ENCODE peak calls at places on chromosomes 3 and 15, in ten cellular contexts. One of them, this sample, is unnamed.

GRCh38 chr3:115975353-115975752 is 352.0 kb downstream of the GAP43 start:
- DNase-seq in GM06990: peak
- DNase-seq in esophagus muscularis mucosa: no peak
- DNase-seq in astrocyte: peak
- DNase-seq in GM23338: no peak
- DNase-seq in cardiac fibroblast: peak
- DNase-seq in lower lobe of right lung: no peak
- DNase-seq in fibroblast of lung: peak
- DNase-seq in cardiac muscle cell: peak
- DNase-seq in DND-41: no peak
- DNase-seq in this sample: peak

GRCh38 chr3:126157083-126157768 is 23.2 kb downstream of the ALDH1L1 start:
- DNase-seq in GM06990: no peak
- DNase-seq in lower lobe of right lung: no peak
- DNase-seq in astrocyte: no peak
- DNase-seq in cardiac fibroblast: no peak
- DNase-seq in fibroblast of lung: no peak
- DNase-seq in cardiac muscle cell: no peak
- DNase-seq in DND-41: no peak
- DNase-seq in GM23338: no peak
- DNase-seq in esophagus muscularis mucosa: peak
- DNase-seq in this sample: no peak

GRCh38 chr15:90067181-90067952 is 34.9 kb downstream of the IDH2 start:
- DNase-seq in fibroblast of lung: no peak
- DNase-seq in esophagus muscularis mucosa: no peak
- DNase-seq in astrocyte: no peak
- DNase-seq in DND-41: no peak
- DNase-seq in cardiac fibroblast: no peak
- DNase-seq in lower lobe of right lung: no peak
- DNase-seq in GM06990: no peak
- DNase-seq in GM23338: no peak
- DNase-seq in cardiac muscle cell: no peak
- DNase-seq in this sample: no peak

GRCh38 chr15:44033894-44034293 is 161.2 kb downstream of the FRMD5 start:
- DNase-seq in cardiac muscle cell: peak
- DNase-seq in astrocyte: peak
- DNase-seq in DND-41: no peak
- DNase-seq in lower lobe of right lung: no peak
- DNase-seq in esophagus muscularis mucosa: no peak
- DNase-seq in fibroblast of lung: peak
- DNase-seq in GM23338: no peak
- DNase-seq in cardiac fibroblast: peak
- DNase-seq in GM06990: no peak
- DNase-seq in this sample: no peak

GRCh38 chr3:118641608-118642007 is 393.0 kb downstream of the IGSF11 start:
- DNase-seq in lower lobe of right lung: no peak
- DNase-seq in fibroblast of lung: no peak
- DNase-seq in cardiac muscle cell: no peak
- DNase-seq in cardiac fibroblast: no peak
- DNase-seq in GM06990: no peak
- DNase-seq in GM23338: peak
- DNase-seq in astrocyte: no peak
- DNase-seq in DND-41: peak
- DNase-seq in esophagus muscularis mucosa: no peak
- DNase-seq in this sample: no peak

GRCh38 chr15:88652456-88653199 is 13.8 kb downstream of the ISG20 start:
- DNase-seq in esophagus muscularis mucosa: peak
- DNase-seq in cardiac fibroblast: no peak
- DNase-seq in astrocyte: no peak
- DNase-seq in lower lobe of right lung: no peak
- DNase-seq in GM23338: no peak
- DNase-seq in cardiac muscle cell: no peak
- DNase-seq in GM06990: no peak
- DNase-seq in DND-41: no peak
- DNase-seq in fibroblast of lung: no peak
- DNase-seq in this sample: no peak

GRCh38 chr15:38084289-38084688 is 149.8 kb downstream of the TMCO5A start:
- DNase-seq in fibroblast of lung: peak
- DNase-seq in cardiac muscle cell: peak
- DNase-seq in astrocyte: peak
- DNase-seq in GM23338: no peak
- DNase-seq in DND-41: no peak
- DNase-seq in cardiac fibroblast: peak
- DNase-seq in lower lobe of right lung: no peak
- DNase-seq in GM06990: peak
- DNase-seq in esophagus muscularis mucosa: no peak
- DNase-seq in this sample: no peak

GRCh38 chr3:183497313-183497712 is 58.2 kb downstream of the KLHL6 start:
- DNase-seq in cardiac muscle cell: no peak
- DNase-seq in esophagus muscularis mucosa: no peak
- DNase-seq in GM23338: peak
- DNase-seq in fibroblast of lung: no peak
- DNase-seq in GM06990: no peak
- DNase-seq in cardiac fibroblast: no peak
- DNase-seq in lower lobe of right lung: no peak
- DNase-seq in astrocyte: no peak
- DNase-seq in DND-41: no peak
- DNase-seq in this sample: no peak

GRCh38 chr15:42152196-42152920 is 4.1 kb downstream of the PLA2G4F start:
- DNase-seq in astrocyte: no peak
- DNase-seq in lower lobe of right lung: peak
- DNase-seq in cardiac muscle cell: no peak
- DNase-seq in GM06990: no peak
- DNase-seq in GM23338: no peak
- DNase-seq in cardiac fibroblast: no peak
- DNase-seq in DND-41: no peak
- DNase-seq in fibroblast of lung: no peak
- DNase-seq in esophagus muscularis mucosa: no peak
- DNase-seq in this sample: no peak

GRCh38 chr3:24595801-24596200 is 101.2 kb upstream of the THRB start:
- DNase-seq in GM06990: no peak
- DNase-seq in DND-41: no peak
- DNase-seq in fibroblast of lung: peak
- DNase-seq in esophagus muscularis mucosa: no peak
- DNase-seq in lower lobe of right lung: no peak
- DNase-seq in astrocyte: peak
- DNase-seq in cardiac fibroblast: peak
- DNase-seq in GM23338: no peak
- DNase-seq in cardiac muscle cell: no peak
- DNase-seq in this sample: no peak

GRCh38 chr15:56765252-56765651 is 31.9 kb upstream of the ZNF280D start:
- DNase-seq in cardiac fibroblast: peak
- DNase-seq in DND-41: peak
- DNase-seq in esophagus muscularis mucosa: no peak
- DNase-seq in lower lobe of right lung: no peak
- DNase-seq in cardiac muscle cell: peak
- DNase-seq in GM06990: no peak
- DNase-seq in fibroblast of lung: peak
- DNase-seq in astrocyte: peak
- DNase-seq in GM23338: no peak
- DNase-seq in this sample: peak

GRCh38 chr3:186909078-186909853 is 21.1 kb upstream of the ST6GAL1 start:
- DNase-seq in cardiac muscle cell: no peak
- DNase-seq in GM23338: peak
- DNase-seq in lower lobe of right lung: peak
- DNase-seq in DND-41: peak
- DNase-seq in astrocyte: no peak
- DNase-seq in cardiac fibroblast: no peak
- DNase-seq in esophagus muscularis mucosa: no peak
- DNase-seq in GM06990: peak
- DNase-seq in fibroblast of lung: no peak
- DNase-seq in this sample: no peak

GRCh38 chr3:146638718-146639117 is 33.6 kb upstream of the PLSCR5 start:
- DNase-seq in cardiac muscle cell: no peak
- DNase-seq in fibroblast of lung: no peak
- DNase-seq in cardiac fibroblast: no peak
- DNase-seq in DND-41: no peak
- DNase-seq in astrocyte: no peak
- DNase-seq in esophagus muscularis mucosa: no peak
- DNase-seq in GM06990: no peak
- DNase-seq in GM23338: no peak
- DNase-seq in lower lobe of right lung: no peak
- DNase-seq in this sample: no peak
- TF ChIP-seq CTCF in cardiac muscle cell: peak
- TF ChIP-seq CTCF in fibroblast of lung: no peak
- TF ChIP-seq CTCF in cardiac fibroblast: peak
- TF ChIP-seq CTCF in DND-41: peak
- TF ChIP-seq CTCF in astrocyte: no peak
- TF ChIP-seq CTCF in esophagus muscularis mucosa: no peak
- TF ChIP-seq CTCF in GM06990: peak
- TF ChIP-seq CTCF in GM23338: no peak
- TF ChIP-seq CTCF in lower lobe of right lung: peak
- TF ChIP-seq CTCF in this sample: peak

DNA sequence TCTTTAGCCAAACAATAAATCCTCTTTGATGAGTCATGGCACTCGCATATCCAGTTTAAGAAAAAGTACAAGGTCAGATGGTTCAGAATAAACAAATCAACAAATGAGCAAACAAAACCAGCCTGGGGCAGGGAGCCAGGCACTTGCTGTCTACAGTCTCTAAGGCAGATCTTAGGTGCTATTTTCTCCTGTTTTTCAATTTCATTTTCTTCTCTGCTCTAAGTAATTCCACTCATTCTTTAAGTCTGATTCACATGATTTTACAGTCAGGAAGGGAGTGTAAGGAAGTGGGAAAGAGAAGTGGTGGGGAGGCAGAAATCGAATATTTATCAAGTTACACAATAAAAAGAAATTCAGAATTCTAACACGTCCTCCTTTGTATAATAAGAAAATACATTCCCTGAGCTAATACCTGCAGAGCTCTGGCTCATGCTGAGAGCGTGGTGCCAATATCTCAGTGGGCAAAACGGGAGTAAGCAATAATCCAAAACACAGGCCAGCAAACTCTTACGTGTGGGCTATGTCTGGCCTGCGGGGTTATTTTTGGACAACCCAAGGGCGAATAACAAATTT is 298.6 kb downstream of the ADAMTS17 start:
- DNase-seq in fibroblast of lung: peak
- DNase-seq in cardiac fibroblast: peak
- DNase-seq in cardiac muscle cell: peak
- DNase-seq in astrocyte: peak
- DNase-seq in GM23338: no peak
- DNase-seq in esophagus muscularis mucosa: no peak
- DNase-seq in lower lobe of right lung: no peak
- DNase-seq in GM06990: no peak
- DNase-seq in DND-41: no peak
- DNase-seq in this sample: no peak
- H3K4me3 ChIP-seq in fibroblast of lung: no peak
- H3K4me3 ChIP-seq in cardiac fibroblast: no peak
- H3K4me3 ChIP-seq in cardiac muscle cell: no peak
- H3K4me3 ChIP-seq in astrocyte: peak
- H3K4me3 ChIP-seq in GM23338: no peak
- H3K4me3 ChIP-seq in esophagus muscularis mucosa: no peak
- H3K4me3 ChIP-seq in lower lobe of right lung: no peak
- H3K4me3 ChIP-seq in GM06990: no peak
- H3K4me3 ChIP-seq in DND-41: no peak
- H3K4me3 ChIP-seq in this sample: no peak

DNA sequence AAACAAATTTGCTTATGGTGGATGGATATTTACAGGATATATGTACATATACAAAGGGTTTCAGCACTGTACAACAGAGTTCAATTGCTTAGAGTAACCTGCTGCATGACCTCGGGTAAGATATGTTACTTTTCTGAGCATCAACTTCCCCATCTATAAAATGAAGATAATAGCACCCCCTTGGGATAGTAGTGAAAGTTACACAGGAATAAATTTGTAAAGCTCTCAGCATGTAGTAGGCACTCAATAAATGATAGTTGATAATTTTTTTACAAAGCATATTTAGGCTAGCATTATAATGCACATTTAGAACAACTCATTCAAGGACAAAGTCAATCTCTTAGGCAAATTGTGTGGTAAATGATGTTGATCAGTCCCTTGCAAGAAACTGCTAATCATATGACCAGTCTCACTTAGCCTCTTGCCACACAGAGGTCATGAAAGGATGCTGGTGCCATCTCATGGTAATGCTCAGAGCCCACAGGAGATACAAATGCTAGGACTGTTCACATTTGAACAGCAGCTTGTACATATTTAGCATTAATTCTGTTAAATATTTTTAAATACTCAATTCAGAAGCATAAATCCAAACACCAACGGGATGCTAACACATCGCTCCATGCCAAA is 123.9 kb downstream of the MAGI1 start:
- DNase-seq in cardiac fibroblast: peak
- DNase-seq in fibroblast of lung: no peak
- DNase-seq in lower lobe of right lung: no peak
- DNase-seq in cardiac muscle cell: no peak
- DNase-seq in astrocyte: no peak
- DNase-seq in DND-41: no peak
- DNase-seq in GM06990: peak
- DNase-seq in GM23338: peak
- DNase-seq in esophagus muscularis mucosa: no peak
- DNase-seq in this sample: no peak
- TF ChIP-seq CTCF in cardiac fibroblast: no peak
- TF ChIP-seq CTCF in fibroblast of lung: peak
- TF ChIP-seq CTCF in lower lobe of right lung: no peak
- TF ChIP-seq CTCF in cardiac muscle cell: no peak
- TF ChIP-seq CTCF in astrocyte: peak
- TF ChIP-seq CTCF in DND-41: peak
- TF ChIP-seq CTCF in GM06990: peak
- TF ChIP-seq CTCF in GM23338: peak
- TF ChIP-seq CTCF in esophagus muscularis mucosa: no peak
- TF ChIP-seq CTCF in this sample: no peak

GRCh38 chr3:32430900-32431299 is 39.2 kb downstream of the CMTM7 start:
- DNase-seq in GM06990: no peak
- DNase-seq in DND-41: no peak
- DNase-seq in lower lobe of right lung: no peak
- DNase-seq in GM23338: no peak
- DNase-seq in fibroblast of lung: no peak
- DNase-seq in cardiac fibroblast: no peak
- DNase-seq in astrocyte: no peak
- DNase-seq in cardiac muscle cell: no peak
- DNase-seq in esophagus muscularis mucosa: no peak
- DNase-seq in this sample: no peak

GRCh38 chr3:32432045-32432710 is 40.5 kb downstream of the CMTM7 start:
- DNase-seq in DND-41: no peak
- DNase-seq in GM23338: no peak
- DNase-seq in cardiac fibroblast: no peak
- DNase-seq in fibroblast of lung: no peak
- DNase-seq in cardiac muscle cell: no peak
- DNase-seq in GM06990: no peak
- DNase-seq in astrocyte: no peak
- DNase-seq in esophagus muscularis mucosa: peak
- DNase-seq in lower lobe of right lung: no peak
- DNase-seq in this sample: no peak

GRCh38 chr3:32431481-32431880 is 39.8 kb downstream of the CMTM7 start:
- DNase-seq in cardiac fibroblast: no peak
- DNase-seq in astrocyte: no peak
- DNase-seq in GM23338: no peak
- DNase-seq in GM06990: no peak
- DNase-seq in esophagus muscularis mucosa: peak
- DNase-seq in DND-41: no peak
- DNase-seq in fibroblast of lung: no peak
- DNase-seq in lower lobe of right lung: no peak
- DNase-seq in cardiac muscle cell: no peak
- DNase-seq in this sample: no peak

GRCh38 chr3:32424581-32425250 is 33.1 kb downstream of the CMTM7 start:
- DNase-seq in cardiac muscle cell: no peak
- DNase-seq in fibroblast of lung: no peak
- DNase-seq in lower lobe of right lung: no peak
- DNase-seq in DND-41: peak
- DNase-seq in astrocyte: no peak
- DNase-seq in GM23338: no peak
- DNase-seq in cardiac fibroblast: no peak
- DNase-seq in GM06990: no peak
- DNase-seq in esophagus muscularis mucosa: peak
- DNase-seq in this sample: no peak

GRCh38 chr3:32428092-32429068 is 36.7 kb downstream of the CMTM7 start:
- DNase-seq in cardiac muscle cell: no peak
- DNase-seq in astrocyte: no peak
- DNase-seq in fibroblast of lung: no peak
- DNase-seq in lower lobe of right lung: no peak
- DNase-seq in DND-41: peak
- DNase-seq in esophagus muscularis mucosa: peak
- DNase-seq in GM23338: no peak
- DNase-seq in GM06990: peak
- DNase-seq in cardiac fibroblast: no peak
- DNase-seq in this sample: no peak
- H3K4me3 ChIP-seq in cardiac muscle cell: no peak
- H3K4me3 ChIP-seq in astrocyte: no peak
- H3K4me3 ChIP-seq in fibroblast of lung: no peak
- H3K4me3 ChIP-seq in lower lobe of right lung: no peak
- H3K4me3 ChIP-seq in DND-41: no peak
- H3K4me3 ChIP-seq in esophagus muscularis mucosa: no peak
- H3K4me3 ChIP-seq in GM23338: no peak
- H3K4me3 ChIP-seq in GM06990: no peak
- H3K4me3 ChIP-seq in cardiac fibroblast: no peak
- H3K4me3 ChIP-seq in this sample: no peak